ENCODE peak calls at places on chromosomes 12 and 14, in seven cellular contexts. M is SJCRH30, E is ELR, Y is NCI-H510A treated with DMSO at 0.1 percent for 48 hours, V is A172, W is Right ventricle myocardium superior, T is mesendoderm. F is an unnamed sample.

GRCh38 chr14:32075636-32076277 is 1.3 kb upstream of the ARHGAP5 start:
- DNase-seq in M (peak; percentile 17), E (peak; percentile 34), Y (peak; percentile 46), V (peak; percentile 1), W (no peak), T (peak; percentile 29), F (peak; percentile 20)

GRCh38 chr12:78865297-78865955 is 852 bp downstream of the SYT1 start:
- DNase-seq in M (no peak), E (peak; percentile 19), Y (peak; percentile 46), V (no peak), W (no peak), T (no peak), F (no peak)

GRCh38 chr14:104799239-104799599 is 1.7 kb upstream of the ZBTB42 start:
- DNase-seq in M (no peak), E (no peak), Y (no peak), V (no peak), W (no peak), T (no peak), F (no peak)

GRCh38 chr12:80187660-80188090 is 88.3 kb downstream of the OTOGL start:
- DNase-seq in M (peak; percentile 55), E (peak; percentile 66), Y (peak; percentile 78), V (peak; percentile 56), W (no peak), T (peak; percentile 32), F (no peak)

GRCh38 chr12:128069359-128069997 is 197.5 kb upstream of the TMEM132C start:
- DNase-seq in M (peak; percentile 9), E (peak; percentile 66), Y (peak; percentile 93), V (peak; percentile 60), W (no peak), T (peak; percentile 58), F (peak; percentile 66)

GRCh38 chr12:116525418-116526001 is 33.7 kb upstream of the MAP1LC3B2 start:
- DNase-seq in M (no peak), E (peak; percentile 94), Y (no peak), V (peak; percentile 86), W (peak; percentile 58), T (peak; percentile 86), F (no peak)

GRCh38 chr12:68109001-68109400 is 50.5 kb downstream of the IFNG start:
- DNase-seq in M (no peak), E (no peak), Y (no peak), V (no peak), W (no peak), T (no peak), F (no peak)

GRCh38 chr12:53298154-53298553 is 1.3 kb upstream of the MYG1 start:
- DNase-seq in M (no peak), E (peak; percentile 93), Y (no peak), V (peak; percentile 23), W (no peak), T (no peak), F (peak; percentile 41)

GRCh38 chr12:132194056-132194455 is 49.8 kb downstream of the NOC4L start:
- DNase-seq in M (no peak), E (peak; percentile 40), Y (no peak), V (no peak), W (no peak), T (peak; percentile 54), F (peak; percentile 44)

GRCh38 chr12:8045952-8046944 is 13.7 kb downstream of the FOXJ2 start:
- DNase-seq in M (peak; percentile 66), E (peak; percentile 79), Y (peak; percentile 29), V (peak; percentile 69), W (peak; percentile 87), T (peak; percentile 82), F (peak; percentile 80)

GRCh38 chr14:92728781-92729364 is 19.6 kb downstream of the LGMN start:
- DNase-seq in M (peak; percentile 35), E (peak; percentile 76), Y (peak; percentile 37), V (peak; percentile 72), W (no peak), T (peak; percentile 14), F (peak; percentile 32)

GRCh38 chr12:50545783-50546182 is 41.0 kb downstream of the DIP2B start:
- DNase-seq in M (peak; percentile 78), E (peak; percentile 38), Y (no peak), V (peak; percentile 55), W (no peak), T (no peak), F (no peak)

GRCh38 chr14:96821501-96821900 is 24.3 kb downstream of the VRK1 start:
- DNase-seq in M (no peak), E (no peak), Y (no peak), V (no peak), W (no peak), T (no peak), F (no peak)

GRCh38 chr12:49198431-49199155 is 9.7 kb upstream of the TUBA1A start:
- DNase-seq in M (peak; percentile 15), E (peak; percentile 90), Y (no peak), V (peak; percentile 80), W (peak; percentile 59), T (peak; percentile 82), F (no peak)

GRCh38 chr14:58315606-58316005 is 17.3 kb downstream of the ARID4A start:
- DNase-seq in M (no peak), E (peak; percentile 29), Y (no peak), V (no peak), W (no peak), T (no peak), F (no peak)

GRCh38 chr12:89862511-89863331 is 154.1 kb upstream of the ATP2B1 start:
- DNase-seq in M (no peak), E (peak; percentile 30), Y (no peak), V (no peak), W (no peak), T (no peak), F (peak; percentile 92)

GRCh38 chr12:138898-139534 is 72.4 kb downstream of the IQSEC3 start:
- DNase-seq in M (no peak), E (no peak), Y (no peak), V (no peak), W (peak; percentile 62), T (peak; percentile 67), F (no peak)

GRCh38 chr12:3127832-3128231 is 50.7 kb downstream of the TSPAN9 start:
- DNase-seq in M (no peak), E (peak; percentile 16), Y (no peak), V (no peak), W (no peak), T (no peak), F (no peak)

GRCh38 chr12:9109213-9109522 is 6.6 kb downstream of the A2M start:
- DNase-seq in M (no peak), E (no peak), Y (no peak), V (no peak), W (no peak), T (no peak), F (no peak)

GRCh38 chr14:102824832-102825231 is 47.6 kb downstream of the TRAF3 start:
- DNase-seq in M (no peak), E (peak; percentile 89), Y (no peak), V (peak; percentile 17), W (peak; percentile 80), T (no peak), F (no peak)

GRCh38 chr12:119613319-119613936 is 19.9 kb downstream of the TMEM233 start:
- DNase-seq in M (no peak), E (peak; percentile 50), Y (peak; percentile 91), V (peak; percentile 79), W (no peak), T (no peak), F (no peak)

GRCh38 chr14:68788275-68789001 is 4.4 kb downstream of the ZFP36L1 start:
- DNase-seq in M (no peak), E (peak; percentile 19), Y (no peak), V (no peak), W (no peak), T (no peak), F (no peak)

GRCh38 chr14:61110683-61111082 is 129.6 kb downstream of the SLC38A6 start:
- DNase-seq in M (no peak), E (no peak), Y (no peak), V (no peak), W (no peak), T (no peak), F (no peak)

GRCh38 chr12:78684419-78684818 is 180.2 kb upstream of the SYT1 start:
- DNase-seq in M (no peak), E (no peak), Y (no peak), V (no peak), W (no peak), T (no peak), F (no peak)

GRCh38 chr12:111840831-111841230 is 1.2 kb upstream of the MAPKAPK5 start:
- DNase-seq in M (no peak), E (no peak), Y (no peak), V (no peak), W (no peak), T (no peak), F (no peak)

GRCh38 chr12:93197067-93197593 is 180.6 kb upstream of the NUDT4 start:
- DNase-seq in M (no peak), E (peak; percentile 20), Y (no peak), V (peak; percentile 33), W (no peak), T (no peak), F (no peak)

F was measured in NB4.